ENCODE peak calls at places on chromosomes 4 and X, in seven cellular contexts. V is foreskin fibroblast; X is thyroid gland; Q is SK-N-DZ; O is Calu3; K is activated naive CD4-positive, alpha-beta T cell; U is amygdala. A is an unnamed sample.

GRCh38 chr4:138681000-138681604 is 334.5 kb upstream of the NOCT start:
- DNase-seq in Q (peak; percentile 65), X (peak; percentile 91), O (peak; percentile 71), U (peak; percentile 41), K (peak; percentile 37), V (peak; percentile 59), A (peak; percentile 11)

GRCh38 chr4:177235026-177235425 is 74.6 kb upstream of the NEIL3 start:
- DNase-seq in Q (no peak), V (peak; percentile 29), K (no peak), O (no peak), X (no peak), U (no peak), A (no peak)

GRCh38 chrX:155048997-155049619 is 21.8 kb downstream of the CMC4 start:
- DNase-seq in K (peak; percentile 13), V (no peak), X (peak; percentile 45), U (peak; percentile 1), O (peak; percentile 65), Q (peak; percentile 24), A (no peak)

GRCh38 chr4:8394125-8394524 is 46.4 kb downstream of the ACOX3 start:
- DNase-seq in V (peak; percentile 52), Q (no peak), K (no peak), O (no peak), X (peak; percentile 97), U (peak; percentile 32), A (no peak)

GRCh38 chrX:38820751-38821150 is 19.5 kb downstream of the MID1IP1 start:
- DNase-seq in Q (no peak), U (no peak), X (no peak), O (peak; percentile 13), V (no peak), K (no peak), A (no peak)

GRCh38 chrX:155028749-155029360 is 2.2 kb downstream of the FUNDC2 start:
- DNase-seq in X (no peak), V (no peak), Q (no peak), K (no peak), U (no peak), O (no peak), A (no peak)

GRCh38 chr4:86894465-86894864 is 2.2 kb upstream of the C4orf36 start:
- DNase-seq in K (no peak), X (no peak), V (peak; percentile 40), U (no peak), O (no peak), Q (no peak), A (no peak)

GRCh38 chr4:8494218-8494617 is 53.6 kb downstream of the TRMT44 start:
- DNase-seq in V (no peak), X (no peak), K (no peak), Q (no peak), U (no peak), O (no peak), A (no peak)

GRCh38 chr4:85928775-85929585 is 430.9 kb downstream of the MAPK10 start:
- DNase-seq in V (no peak), U (no peak), K (no peak), Q (no peak), X (peak; percentile 34), O (peak; percentile 51), A (no peak)

GRCh38 chr4:146795721-146796120 is 149.9 kb downstream of the TTC29 start:
- DNase-seq in X (no peak), Q (no peak), V (no peak), O (no peak), K (no peak), U (no peak), A (no peak)

GRCh38 chrX:97366246-97366645 is 482.5 kb downstream of the RPA4 start:
- DNase-seq in Q (no peak), K (no peak), U (no peak), V (no peak), X (no peak), O (no peak), A (no peak)